ENCODE peak calls at places on chromosomes 1 and 21, in seven cellular contexts. R is IMR-90, M is psoas muscle, S is coronary artery, C is colonic mucosa, U is GM23248, Y is OCI-LY7. D is an unnamed sample.

GRCh38 chr1:24118410-24119242 is 6.7 kb upstream of the MYOM3 start:
- DNase-seq in S (no peak), C (peak; percentile 74), M (no peak), U (no peak), Y (peak; percentile 11), R (no peak), D (no peak)

GRCh38 chr21:42397291-42398129 is 1.7 kb upstream of the TMPRSS3 start:
- DNase-seq in Y (peak; percentile 25), C (no peak), M (no peak), R (no peak), U (no peak), S (no peak), D (no peak)

GRCh38 chr21:30613836-30614235 is at the start of gene KRTAP6-1:
- DNase-seq in Y (no peak), R (no peak), M (no peak), C (no peak), U (no peak), S (no peak), D (no peak)

GRCh38 chr1:56380556-56380955 is 198.8 kb downstream of the PLPP3 start:
- DNase-seq in Y (no peak), S (no peak), U (no peak), R (no peak), C (no peak), M (no peak), D (no peak)

GRCh38 chr1:197304626-197305200 is 36.7 kb downstream of the CRB1 start:
- DNase-seq in R (no peak), M (no peak), U (peak; percentile 4), S (no peak), C (no peak), Y (no peak), D (no peak)

GRCh38 chr1:8873506-8874229 is 4.8 kb downstream of the ENO1 start:
- DNase-seq in S (peak; percentile 91), Y (no peak), U (peak; percentile 99), R (peak; percentile 98), M (peak; percentile 87), C (peak; percentile 86), D (peak; percentile 94)

GRCh38 chr1:167171286-167171929 is 49.3 kb upstream of the POU2F1 start:
- DNase-seq in Y (no peak), S (no peak), R (no peak), M (no peak), C (no peak), U (peak; percentile 71), D (no peak)

GRCh38 chr1:107138166-107138565 is 2.7 kb upstream of the NTNG1 start:
- DNase-seq in Y (no peak), U (peak; percentile 14), R (no peak), S (no peak), C (no peak), M (no peak), D (no peak)

GRCh38 chr1:104856091-104856490 is 1106.4 kb downstream of the AMY1C start:
- DNase-seq in U (no peak), Y (no peak), M (no peak), C (no peak), R (no peak), S (no peak), D (no peak)

GRCh38 chr1:41629571-41629970 is 145.1 kb upstream of the EDN2 start:
- DNase-seq in U (peak; percentile 83), R (peak; percentile 85), M (no peak), S (no peak), Y (no peak), C (no peak), D (no peak)

GRCh38 chr1:18957136-18957521 is 653 bp upstream of the IFFO2 start:
- DNase-seq in C (peak; percentile 47), S (no peak), R (no peak), M (no peak), Y (no peak), U (peak; percentile 39), D (no peak)

GRCh38 chr1:115409097-115409852 is 71.2 kb upstream of the NGF start:
- DNase-seq in R (no peak), C (no peak), Y (no peak), M (no peak), S (no peak), U (no peak), D (no peak)

GRCh38 chr21:16046625-16047340 is 317.0 kb downstream of the USP25 start:
- DNase-seq in Y (no peak), U (peak; percentile 65), S (no peak), R (peak; percentile 47), M (no peak), C (no peak), D (no peak)

GRCh38 chr1:13801711-13802486 is 101.9 kb downstream of the PRDM2 start:
- DNase-seq in Y (no peak), C (peak; percentile 62), U (no peak), R (no peak), S (no peak), M (no peak), D (no peak)

GRCh38 chr1:145716641-145717061 is 2.6 kb upstream of the CD160 start:
- DNase-seq in U (peak; percentile 30), S (no peak), R (no peak), M (no peak), C (no peak), Y (no peak), D (no peak)

GRCh38 chr1:24999906-25000305 is 69.8 kb upstream of the RUNX3 start:
- DNase-seq in M (no peak), Y (no peak), S (no peak), U (no peak), R (no peak), C (no peak), D (no peak)

GRCh38 chr1:203600782-203601513 is 25.7 kb upstream of the ATP2B4 start:
- DNase-seq in C (no peak), U (peak; percentile 17), M (no peak), Y (no peak), S (no peak), R (peak; percentile 27), D (no peak)

GRCh38 chr1:24289937-24290595 is 29.1 kb upstream of the GRHL3 start:
- DNase-seq in C (peak; percentile 88), S (peak; percentile 91), R (peak; percentile 81), Y (no peak), M (peak; percentile 82), U (peak; percentile 96), D (peak; percentile 92)

GRCh38 chr1:218674280-218674773 is 329.2 kb downstream of the TGFB2 start:
- DNase-seq in U (peak; percentile 58), M (no peak), R (peak; percentile 83), S (no peak), C (no peak), Y (no peak), D (peak; percentile 7)

GRCh38 chr1:18932387-18932786 is 24.1 kb downstream of the IFFO2 start:
- DNase-seq in M (no peak), S (no peak), Y (no peak), C (no peak), U (peak; percentile 51), R (peak; percentile 52), D (no peak)

GRCh38 chr1:2983319-2983705 is 38.0 kb upstream of the ACTRT2 start:
- DNase-seq in Y (no peak), M (no peak), R (no peak), U (no peak), S (no peak), C (no peak), D (no peak)

GRCh38 chr1:26696645-26697440 is 1.0 kb downstream of the ARID1A start:
- DNase-seq in U (peak; percentile 60), Y (peak; percentile 72), M (peak; percentile 43), C (peak; percentile 32), S (no peak), R (no peak), D (peak; percentile 55)

GRCh38 chr1:183096889-183097288 is 73.7 kb downstream of the LAMC1 start:
- DNase-seq in R (peak; percentile 93), C (no peak), S (no peak), U (peak; percentile 74), M (no peak), Y (no peak), D (peak; percentile 31)

GRCh38 chr1:26177182-26177684 is at the start of gene CNKSR1:
- DNase-seq in M (no peak), R (no peak), U (no peak), S (no peak), C (peak; percentile 90), Y (no peak), D (no peak)

GRCh38 chr1:87898401-87898800 is 569.7 kb downstream of the LMO4 start:
- DNase-seq in Y (no peak), R (no peak), S (no peak), M (no peak), U (no peak), C (no peak), D (no peak)

DNA sequence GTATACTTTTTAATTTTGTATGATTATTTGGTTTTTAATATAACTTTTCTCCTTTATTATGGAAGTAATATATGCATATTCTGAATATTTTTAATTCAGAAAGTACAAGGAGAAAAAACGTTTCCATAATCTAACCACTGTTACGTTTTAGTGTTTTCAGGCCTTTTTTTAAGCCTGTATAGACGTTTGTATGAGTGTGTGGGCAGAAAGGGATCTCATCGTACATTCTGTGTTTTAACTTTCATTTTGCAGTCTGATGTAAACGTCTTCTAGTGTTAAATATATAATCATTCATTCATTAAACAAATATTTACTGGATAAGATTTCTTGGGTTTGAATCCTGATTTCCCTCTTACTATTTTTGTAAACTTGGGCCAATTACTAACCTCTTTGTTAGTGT is 38.0 kb upstream of the PLEKHO1 start:
- DNase-seq in S (no peak), R (no peak), C (no peak), Y (no peak), M (no peak), U (no peak), D (no peak)
- H3K27ac ChIP-seq in S (peak overlapping the region; percentile 22), R (no peak overlapping the region), C (no peak overlapping the region), Y (no peak overlapping the region), M (no peak overlapping the region), U (no peak overlapping the region), D (peak overlapping the region; percentile 33)

GRCh38 chr1:59852117-59852516 is 37.4 kb downstream of the HOOK1 start:
- DNase-seq in U (no peak), C (no peak), R (no peak), S (no peak), M (no peak), Y (no peak), D (no peak)
- H3K4me3 ChIP-seq in U (no peak overlapping the region), C (no peak overlapping the region), R (no peak overlapping the region), S (no peak overlapping the region), M (no peak overlapping the region), Y (no peak overlapping the region), D (no peak overlapping the region)

DNA sequence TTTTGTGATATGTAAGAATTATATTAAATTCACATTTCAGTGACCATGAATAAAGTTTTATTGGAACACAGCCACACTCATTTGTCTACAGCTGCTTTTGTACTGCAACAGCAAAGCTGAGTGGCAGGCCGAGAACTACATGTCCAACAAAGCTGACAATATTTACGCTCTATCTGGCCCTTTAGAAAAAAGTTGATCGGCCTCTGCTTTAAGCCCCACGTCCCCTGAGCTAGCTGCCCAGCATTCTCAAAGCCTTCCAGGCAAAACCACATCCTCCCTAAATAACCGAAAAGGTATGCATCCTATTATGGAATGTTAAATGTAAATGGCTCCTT is 8.6 kb downstream of the SLC2A1 start:
- DNase-seq in S (no peak), C (no peak), R (peak; percentile 81), U (peak; percentile 56), M (no peak), Y (no peak), D (no peak)
- H3K27ac ChIP-seq in S (no peak overlapping the region), C (no peak overlapping the region), R (peak overlapping the region; percentile 65), U (peak overlapping the region; percentile 48), M (no peak overlapping the region), Y (peak overlapping the region; percentile 55), D (no peak overlapping the region)

DNA sequence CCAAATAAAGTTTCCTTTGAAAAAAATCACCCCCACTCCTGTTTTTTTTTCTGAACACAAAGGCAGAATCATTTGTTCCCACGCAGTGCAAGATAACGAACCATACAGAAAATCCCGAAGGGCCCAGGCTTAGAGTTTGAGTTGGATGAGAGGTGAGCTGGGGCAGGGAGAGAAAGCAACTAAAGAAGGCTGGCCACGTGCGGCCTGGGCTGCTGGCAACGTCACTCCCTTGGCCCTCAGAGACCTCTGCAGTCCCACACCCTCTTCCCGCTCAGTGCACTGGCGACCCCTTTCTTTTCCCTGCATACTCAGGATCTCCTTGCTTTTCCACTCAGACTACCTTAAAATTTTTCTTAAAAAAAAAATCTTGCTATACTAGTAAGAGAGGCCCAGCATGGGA is 28.2 kb upstream of the CRNN start:
- DNase-seq in R (no peak), U (no peak), Y (no peak), M (no peak), C (no peak), S (no peak), D (no peak)
- H3K4me3 ChIP-seq in R (no peak overlapping the region), U (no peak overlapping the region), Y (no peak overlapping the region), M (no peak overlapping the region), C (no peak overlapping the region), S (no peak overlapping the region), D (no peak overlapping the region)

D was measured in adrenal gland.